ENCODE peak calls at places on chromosomes 3 and 15, in nine cellular contexts. One of them, this sample, is unnamed.

GRCh38 chr3:182760576-182761164 is 32.6 kb upstream of the ATP11B start:
- DNase-seq in head of caudate nucleus: no peak
- DNase-seq in aorta: no peak
- DNase-seq in activated CD4-positive, alpha-beta T cell treated with anti-CD3 and anti-CD28 coated beads for 4 hours: no peak
- DNase-seq in ovary: no peak
- DNase-seq in HTR-8/SVneo: no peak
- DNase-seq in kidney tubule cell: no peak
- DNase-seq in activated naive CD4-positive, alpha-beta T cell treated with Interleukin-2 at 50 U/mL for 16 hours: no peak
- DNase-seq in left ventricle myocardium superior: no peak
- DNase-seq in this sample: no peak

GRCh38 chr3:127135241-127136023 is 57.5 kb upstream of the PRR23E start:
- DNase-seq in head of caudate nucleus: peak
- DNase-seq in activated naive CD4-positive, alpha-beta T cell treated with Interleukin-2 at 50 U/mL for 16 hours: no peak
- DNase-seq in left ventricle myocardium superior: peak
- DNase-seq in aorta: peak
- DNase-seq in kidney tubule cell: no peak
- DNase-seq in HTR-8/SVneo: no peak
- DNase-seq in activated CD4-positive, alpha-beta T cell treated with anti-CD3 and anti-CD28 coated beads for 4 hours: no peak
- DNase-seq in ovary: no peak
- DNase-seq in this sample: no peak

GRCh38 chr3:32733631-32734229 is 48.7 kb downstream of the CNOT10 start:
- DNase-seq in left ventricle myocardium superior: no peak
- DNase-seq in ovary: no peak
- DNase-seq in aorta: no peak
- DNase-seq in head of caudate nucleus: no peak
- DNase-seq in activated CD4-positive, alpha-beta T cell treated with anti-CD3 and anti-CD28 coated beads for 4 hours: no peak
- DNase-seq in activated naive CD4-positive, alpha-beta T cell treated with Interleukin-2 at 50 U/mL for 16 hours: no peak
- DNase-seq in kidney tubule cell: peak
- DNase-seq in HTR-8/SVneo: peak
- DNase-seq in this sample: peak

GRCh38 chr3:126887686-126888085 is 95.2 kb upstream of the PLXNA1 start:
- DNase-seq in kidney tubule cell: no peak
- DNase-seq in aorta: no peak
- DNase-seq in HTR-8/SVneo: no peak
- DNase-seq in activated CD4-positive, alpha-beta T cell treated with anti-CD3 and anti-CD28 coated beads for 4 hours: no peak
- DNase-seq in head of caudate nucleus: no peak
- DNase-seq in left ventricle myocardium superior: no peak
- DNase-seq in ovary: no peak
- DNase-seq in activated naive CD4-positive, alpha-beta T cell treated with Interleukin-2 at 50 U/mL for 16 hours: no peak
- DNase-seq in this sample: no peak

GRCh38 chr3:14266361-14266760 is 87.7 kb downstream of the LSM3 start:
- DNase-seq in activated naive CD4-positive, alpha-beta T cell treated with Interleukin-2 at 50 U/mL for 16 hours: no peak
- DNase-seq in left ventricle myocardium superior: peak
- DNase-seq in aorta: peak
- DNase-seq in activated CD4-positive, alpha-beta T cell treated with anti-CD3 and anti-CD28 coated beads for 4 hours: no peak
- DNase-seq in ovary: peak
- DNase-seq in HTR-8/SVneo: no peak
- DNase-seq in head of caudate nucleus: peak
- DNase-seq in kidney tubule cell: no peak
- DNase-seq in this sample: no peak

GRCh38 chr15:59501531-59502113 is 63.6 kb downstream of the FAM81A start:
- DNase-seq in ovary: no peak
- DNase-seq in activated CD4-positive, alpha-beta T cell treated with anti-CD3 and anti-CD28 coated beads for 4 hours: no peak
- DNase-seq in aorta: no peak
- DNase-seq in HTR-8/SVneo: peak
- DNase-seq in activated naive CD4-positive, alpha-beta T cell treated with Interleukin-2 at 50 U/mL for 16 hours: no peak
- DNase-seq in head of caudate nucleus: peak
- DNase-seq in kidney tubule cell: peak
- DNase-seq in left ventricle myocardium superior: no peak
- DNase-seq in this sample: peak

GRCh38 chr3:7713724-7714123 is 787.9 kb upstream of the LMCD1 start:
- DNase-seq in HTR-8/SVneo: no peak
- DNase-seq in left ventricle myocardium superior: no peak
- DNase-seq in activated CD4-positive, alpha-beta T cell treated with anti-CD3 and anti-CD28 coated beads for 4 hours: no peak
- DNase-seq in activated naive CD4-positive, alpha-beta T cell treated with Interleukin-2 at 50 U/mL for 16 hours: no peak
- DNase-seq in aorta: no peak
- DNase-seq in ovary: no peak
- DNase-seq in kidney tubule cell: no peak
- DNase-seq in head of caudate nucleus: no peak
- DNase-seq in this sample: no peak

GRCh38 chr15:72086010-72086697 is 31.8 kb downstream of the MYO9A start:
- DNase-seq in HTR-8/SVneo: no peak
- DNase-seq in activated CD4-positive, alpha-beta T cell treated with anti-CD3 and anti-CD28 coated beads for 4 hours: no peak
- DNase-seq in activated naive CD4-positive, alpha-beta T cell treated with Interleukin-2 at 50 U/mL for 16 hours: no peak
- DNase-seq in kidney tubule cell: no peak
- DNase-seq in head of caudate nucleus: no peak
- DNase-seq in aorta: peak
- DNase-seq in left ventricle myocardium superior: peak
- DNase-seq in ovary: no peak
- DNase-seq in this sample: no peak

GRCh38 chr3:150975992-150976368 is 3.5 kb upstream of the CLRN1 start:
- DNase-seq in aorta: no peak
- DNase-seq in head of caudate nucleus: peak
- DNase-seq in ovary: no peak
- DNase-seq in left ventricle myocardium superior: no peak
- DNase-seq in activated naive CD4-positive, alpha-beta T cell treated with Interleukin-2 at 50 U/mL for 16 hours: no peak
- DNase-seq in kidney tubule cell: no peak
- DNase-seq in HTR-8/SVneo: no peak
- DNase-seq in activated CD4-positive, alpha-beta T cell treated with anti-CD3 and anti-CD28 coated beads for 4 hours: no peak
- DNase-seq in this sample: no peak

GRCh38 chr3:79339846-79340245 is 428.0 kb downstream of the ROBO1 start:
- DNase-seq in HTR-8/SVneo: no peak
- DNase-seq in kidney tubule cell: no peak
- DNase-seq in ovary: no peak
- DNase-seq in activated CD4-positive, alpha-beta T cell treated with anti-CD3 and anti-CD28 coated beads for 4 hours: no peak
- DNase-seq in aorta: no peak
- DNase-seq in head of caudate nucleus: no peak
- DNase-seq in left ventricle myocardium superior: peak
- DNase-seq in activated naive CD4-positive, alpha-beta T cell treated with Interleukin-2 at 50 U/mL for 16 hours: no peak
- DNase-seq in this sample: no peak

GRCh38 chr15:29696950-29697738 is 125.1 kb downstream of the TJP1 start:
- DNase-seq in activated CD4-positive, alpha-beta T cell treated with anti-CD3 and anti-CD28 coated beads for 4 hours: no peak
- DNase-seq in aorta: no peak
- DNase-seq in activated naive CD4-positive, alpha-beta T cell treated with Interleukin-2 at 50 U/mL for 16 hours: no peak
- DNase-seq in ovary: no peak
- DNase-seq in kidney tubule cell: no peak
- DNase-seq in HTR-8/SVneo: no peak
- DNase-seq in left ventricle myocardium superior: no peak
- DNase-seq in head of caudate nucleus: no peak
- DNase-seq in this sample: no peak

GRCh38 chr15:66835558-66835878 is 133.5 kb downstream of the SMAD6 start:
- DNase-seq in kidney tubule cell: no peak
- DNase-seq in aorta: no peak
- DNase-seq in ovary: no peak
- DNase-seq in activated CD4-positive, alpha-beta T cell treated with anti-CD3 and anti-CD28 coated beads for 4 hours: no peak
- DNase-seq in left ventricle myocardium superior: peak
- DNase-seq in activated naive CD4-positive, alpha-beta T cell treated with Interleukin-2 at 50 U/mL for 16 hours: no peak
- DNase-seq in HTR-8/SVneo: no peak
- DNase-seq in head of caudate nucleus: no peak
- DNase-seq in this sample: no peak

GRCh38 chr3:186909078-186909853 is 21.1 kb upstream of the ST6GAL1 start:
- DNase-seq in ovary: no peak
- DNase-seq in left ventricle myocardium superior: no peak
- DNase-seq in HTR-8/SVneo: no peak
- DNase-seq in activated naive CD4-positive, alpha-beta T cell treated with Interleukin-2 at 50 U/mL for 16 hours: peak
- DNase-seq in activated CD4-positive, alpha-beta T cell treated with anti-CD3 and anti-CD28 coated beads for 4 hours: peak
- DNase-seq in head of caudate nucleus: no peak
- DNase-seq in kidney tubule cell: no peak
- DNase-seq in aorta: no peak
- DNase-seq in this sample: no peak

GRCh38 chr3:31709005-31709404 is 176.3 kb downstream of the STT3B start:
- DNase-seq in ovary: no peak
- DNase-seq in activated naive CD4-positive, alpha-beta T cell treated with Interleukin-2 at 50 U/mL for 16 hours: no peak
- DNase-seq in head of caudate nucleus: no peak
- DNase-seq in left ventricle myocardium superior: no peak
- DNase-seq in activated CD4-positive, alpha-beta T cell treated with anti-CD3 and anti-CD28 coated beads for 4 hours: no peak
- DNase-seq in HTR-8/SVneo: no peak
- DNase-seq in aorta: no peak
- DNase-seq in kidney tubule cell: no peak
- DNase-seq in this sample: no peak

GRCh38 chr3:122893754-122894668 is 99.1 kb downstream of the SLC49A4 start:
- DNase-seq in aorta: no peak
- DNase-seq in ovary: no peak
- DNase-seq in kidney tubule cell: peak
- DNase-seq in head of caudate nucleus: no peak
- DNase-seq in activated naive CD4-positive, alpha-beta T cell treated with Interleukin-2 at 50 U/mL for 16 hours: no peak
- DNase-seq in HTR-8/SVneo: no peak
- DNase-seq in left ventricle myocardium superior: peak
- DNase-seq in activated CD4-positive, alpha-beta T cell treated with anti-CD3 and anti-CD28 coated beads for 4 hours: no peak
- DNase-seq in this sample: no peak

GRCh38 chr3:34005886-34006285 is 207.5 kb downstream of the PDCD6IP start:
- DNase-seq in kidney tubule cell: peak
- DNase-seq in activated naive CD4-positive, alpha-beta T cell treated with Interleukin-2 at 50 U/mL for 16 hours: no peak
- DNase-seq in aorta: no peak
- DNase-seq in activated CD4-positive, alpha-beta T cell treated with anti-CD3 and anti-CD28 coated beads for 4 hours: no peak
- DNase-seq in HTR-8/SVneo: no peak
- DNase-seq in head of caudate nucleus: no peak
- DNase-seq in ovary: no peak
- DNase-seq in left ventricle myocardium superior: no peak
- DNase-seq in this sample: no peak

GRCh38 chr15:38251726-38252480 is 733 bp upstream of the SPRED1 start:
- DNase-seq in activated CD4-positive, alpha-beta T cell treated with anti-CD3 and anti-CD28 coated beads for 4 hours: peak
- DNase-seq in aorta: peak
- DNase-seq in kidney tubule cell: peak
- DNase-seq in HTR-8/SVneo: peak
- DNase-seq in ovary: peak
- DNase-seq in activated naive CD4-positive, alpha-beta T cell treated with Interleukin-2 at 50 U/mL for 16 hours: peak
- DNase-seq in head of caudate nucleus: peak
- DNase-seq in left ventricle myocardium superior: peak
- DNase-seq in this sample: peak

GRCh38 chr15:73677146-73677607 is 7.0 kb upstream of the CD276 start:
- DNase-seq in head of caudate nucleus: peak
- DNase-seq in ovary: peak
- DNase-seq in left ventricle myocardium superior: peak
- DNase-seq in activated CD4-positive, alpha-beta T cell treated with anti-CD3 and anti-CD28 coated beads for 4 hours: no peak
- DNase-seq in kidney tubule cell: peak
- DNase-seq in aorta: no peak
- DNase-seq in activated naive CD4-positive, alpha-beta T cell treated with Interleukin-2 at 50 U/mL for 16 hours: peak
- DNase-seq in HTR-8/SVneo: peak
- DNase-seq in this sample: peak

GRCh38 chr3:48709051-48709461 is 8.0 kb downstream of the IP6K2 start:
- DNase-seq in ovary: no peak
- DNase-seq in aorta: no peak
- DNase-seq in activated CD4-positive, alpha-beta T cell treated with anti-CD3 and anti-CD28 coated beads for 4 hours: no peak
- DNase-seq in kidney tubule cell: peak
- DNase-seq in left ventricle myocardium superior: no peak
- DNase-seq in activated naive CD4-positive, alpha-beta T cell treated with Interleukin-2 at 50 U/mL for 16 hours: no peak
- DNase-seq in HTR-8/SVneo: no peak
- DNase-seq in head of caudate nucleus: no peak
- DNase-seq in this sample: no peak

GRCh38 chr15:83848315-83849050 is 194.6 kb downstream of the ADAMTSL3 start:
- DNase-seq in left ventricle myocardium superior: no peak
- DNase-seq in HTR-8/SVneo: peak
- DNase-seq in aorta: no peak
- DNase-seq in ovary: no peak
- DNase-seq in kidney tubule cell: peak
- DNase-seq in activated CD4-positive, alpha-beta T cell treated with anti-CD3 and anti-CD28 coated beads for 4 hours: no peak
- DNase-seq in activated naive CD4-positive, alpha-beta T cell treated with Interleukin-2 at 50 U/mL for 16 hours: no peak
- DNase-seq in head of caudate nucleus: no peak
- DNase-seq in this sample: no peak

GRCh38 chr3:143901105-143901504 is 52.8 kb upstream of the SLC9A9 start:
- DNase-seq in kidney tubule cell: peak
- DNase-seq in head of caudate nucleus: no peak
- DNase-seq in activated CD4-positive, alpha-beta T cell treated with anti-CD3 and anti-CD28 coated beads for 4 hours: no peak
- DNase-seq in aorta: no peak
- DNase-seq in HTR-8/SVneo: no peak
- DNase-seq in activated naive CD4-positive, alpha-beta T cell treated with Interleukin-2 at 50 U/mL for 16 hours: no peak
- DNase-seq in ovary: no peak
- DNase-seq in left ventricle myocardium superior: no peak
- DNase-seq in this sample: no peak

GRCh38 chr3:156761007-156761406 is 65.1 kb upstream of the LEKR1 start:
- DNase-seq in left ventricle myocardium superior: no peak
- DNase-seq in kidney tubule cell: no peak
- DNase-seq in HTR-8/SVneo: no peak
- DNase-seq in head of caudate nucleus: no peak
- DNase-seq in ovary: no peak
- DNase-seq in aorta: no peak
- DNase-seq in activated CD4-positive, alpha-beta T cell treated with anti-CD3 and anti-CD28 coated beads for 4 hours: no peak
- DNase-seq in activated naive CD4-positive, alpha-beta T cell treated with Interleukin-2 at 50 U/mL for 16 hours: no peak
- DNase-seq in this sample: no peak

GRCh38 chr3:109265300-109265699 is 51.0 kb downstream of the DPPA2 start:
- DNase-seq in activated naive CD4-positive, alpha-beta T cell treated with Interleukin-2 at 50 U/mL for 16 hours: no peak
- DNase-seq in left ventricle myocardium superior: no peak
- DNase-seq in aorta: no peak
- DNase-seq in kidney tubule cell: no peak
- DNase-seq in head of caudate nucleus: no peak
- DNase-seq in HTR-8/SVneo: no peak
- DNase-seq in activated CD4-positive, alpha-beta T cell treated with anti-CD3 and anti-CD28 coated beads for 4 hours: no peak
- DNase-seq in ovary: no peak
- DNase-seq in this sample: no peak

GRCh38 chr3:22474706-22475470 is 723.9 kb upstream of the ZNF385D start:
- DNase-seq in aorta: no peak
- DNase-seq in ovary: no peak
- DNase-seq in left ventricle myocardium superior: no peak
- DNase-seq in kidney tubule cell: peak
- DNase-seq in head of caudate nucleus: no peak
- DNase-seq in activated CD4-positive, alpha-beta T cell treated with anti-CD3 and anti-CD28 coated beads for 4 hours: no peak
- DNase-seq in activated naive CD4-positive, alpha-beta T cell treated with Interleukin-2 at 50 U/mL for 16 hours: no peak
- DNase-seq in HTR-8/SVneo: no peak
- DNase-seq in this sample: no peak

GRCh38 chr15:82928711-82929110 is 23.8 kb downstream of the HOMER2 start:
- DNase-seq in HTR-8/SVneo: no peak
- DNase-seq in activated CD4-positive, alpha-beta T cell treated with anti-CD3 and anti-CD28 coated beads for 4 hours: no peak
- DNase-seq in activated naive CD4-positive, alpha-beta T cell treated with Interleukin-2 at 50 U/mL for 16 hours: no peak
- DNase-seq in kidney tubule cell: no peak
- DNase-seq in ovary: no peak
- DNase-seq in aorta: no peak
- DNase-seq in head of caudate nucleus: no peak
- DNase-seq in left ventricle myocardium superior: no peak
- DNase-seq in this sample: no peak

GRCh38 chr3:43105224-43105596 is 669 bp downstream of the POMGNT2 start:
- DNase-seq in ovary: no peak
- DNase-seq in head of caudate nucleus: peak
- DNase-seq in activated naive CD4-positive, alpha-beta T cell treated with Interleukin-2 at 50 U/mL for 16 hours: peak
- DNase-seq in kidney tubule cell: no peak
- DNase-seq in aorta: peak
- DNase-seq in HTR-8/SVneo: no peak
- DNase-seq in left ventricle myocardium superior: peak
- DNase-seq in activated CD4-positive, alpha-beta T cell treated with anti-CD3 and anti-CD28 coated beads for 4 hours: peak
- DNase-seq in this sample: no peak

GRCh38 chr3:32366638-32367368 is 24.9 kb upstream of the CMTM7 start:
- DNase-seq in kidney tubule cell: peak
- DNase-seq in aorta: no peak
- DNase-seq in activated naive CD4-positive, alpha-beta T cell treated with Interleukin-2 at 50 U/mL for 16 hours: no peak
- DNase-seq in ovary: no peak
- DNase-seq in HTR-8/SVneo: no peak
- DNase-seq in head of caudate nucleus: no peak
- DNase-seq in activated CD4-positive, alpha-beta T cell treated with anti-CD3 and anti-CD28 coated beads for 4 hours: no peak
- DNase-seq in left ventricle myocardium superior: no peak
- DNase-seq in this sample: no peak

GRCh38 chr15:60212536-60212935 is 185.2 kb downstream of the ANXA2 start:
- DNase-seq in aorta: no peak
- DNase-seq in ovary: no peak
- DNase-seq in HTR-8/SVneo: peak
- DNase-seq in activated CD4-positive, alpha-beta T cell treated with anti-CD3 and anti-CD28 coated beads for 4 hours: no peak
- DNase-seq in activated naive CD4-positive, alpha-beta T cell treated with Interleukin-2 at 50 U/mL for 16 hours: no peak
- DNase-seq in left ventricle myocardium superior: no peak
- DNase-seq in head of caudate nucleus: no peak
- DNase-seq in kidney tubule cell: peak
- DNase-seq in this sample: no peak

GRCh38 chr3:52051444-52051843 is 4.9 kb downstream of the DUSP7 start:
- DNase-seq in head of caudate nucleus: no peak
- DNase-seq in kidney tubule cell: no peak
- DNase-seq in activated CD4-positive, alpha-beta T cell treated with anti-CD3 and anti-CD28 coated beads for 4 hours: no peak
- DNase-seq in left ventricle myocardium superior: no peak
- DNase-seq in activated naive CD4-positive, alpha-beta T cell treated with Interleukin-2 at 50 U/mL for 16 hours: no peak
- DNase-seq in ovary: no peak
- DNase-seq in HTR-8/SVneo: no peak
- DNase-seq in aorta: no peak
- DNase-seq in this sample: no peak

GRCh38 chr15:44712108-44713005 is 1.0 kb downstream of the B2M start:
- DNase-seq in head of caudate nucleus: peak
- DNase-seq in HTR-8/SVneo: no peak
- DNase-seq in kidney tubule cell: peak
- DNase-seq in activated CD4-positive, alpha-beta T cell treated with anti-CD3 and anti-CD28 coated beads for 4 hours: peak
- DNase-seq in ovary: peak
- DNase-seq in aorta: peak
- DNase-seq in left ventricle myocardium superior: peak
- DNase-seq in activated naive CD4-positive, alpha-beta T cell treated with Interleukin-2 at 50 U/mL for 16 hours: peak
- DNase-seq in this sample: peak

GRCh38 chr3:171788546-171789351 is 21.5 kb downstream of the PLD1 start:
- DNase-seq in activated CD4-positive, alpha-beta T cell treated with anti-CD3 and anti-CD28 coated beads for 4 hours: no peak
- DNase-seq in aorta: no peak
- DNase-seq in left ventricle myocardium superior: no peak
- DNase-seq in HTR-8/SVneo: peak
- DNase-seq in ovary: no peak
- DNase-seq in activated naive CD4-positive, alpha-beta T cell treated with Interleukin-2 at 50 U/mL for 16 hours: no peak
- DNase-seq in kidney tubule cell: peak
- DNase-seq in head of caudate nucleus: no peak
- DNase-seq in this sample: peak

This sample was measured in SHP77 treated with DMSO at 0.1 percent for 48 hours.